ENCODE peak calls at places on chromosomes 4 and X, in four cellular contexts. One of them, this sample, is unnamed.

GRCh38 chr4:119244344-119244743 is 31.8 kb downstream of the USP53 start:
- DNase-seq in GM13976: no peak
- DNase-seq in astrocyte of the spinal cord: no peak
- DNase-seq in HT1080: no peak
- DNase-seq in this sample: no peak

GRCh38 chr4:90103991-90104390 is 23.2 kb upstream of the CCSER1 start:
- DNase-seq in HT1080: no peak
- DNase-seq in GM13976: no peak
- DNase-seq in astrocyte of the spinal cord: no peak
- DNase-seq in this sample: no peak

GRCh38 chrX:151488677-151489076 is 74.8 kb upstream of the PASD1 start:
- DNase-seq in HT1080: peak
- DNase-seq in astrocyte of the spinal cord: no peak
- DNase-seq in GM13976: peak
- DNase-seq in this sample: peak

GRCh38 chr4:37661643-37662221 is 24.4 kb downstream of the RELL1 start:
- DNase-seq in GM13976: no peak
- DNase-seq in HT1080: peak
- DNase-seq in astrocyte of the spinal cord: peak
- DNase-seq in this sample: peak

GRCh38 chrX:119004920-119005524 is 30.6 kb downstream of the LONRF3 start:
- DNase-seq in HT1080: peak
- DNase-seq in astrocyte of the spinal cord: peak
- DNase-seq in GM13976: peak
- DNase-seq in this sample: peak

GRCh38 chr4:99404595-99405287 is 30.4 kb downstream of the ADH7 start:
- DNase-seq in HT1080: peak
- DNase-seq in GM13976: peak
- DNase-seq in astrocyte of the spinal cord: peak
- DNase-seq in this sample: peak

GRCh38 chr4:132770776-132771175 is 378.3 kb upstream of the PCDH10 start:
- DNase-seq in astrocyte of the spinal cord: no peak
- DNase-seq in GM13976: no peak
- DNase-seq in HT1080: no peak
- DNase-seq in this sample: no peak

GRCh38 chrX:96843566-96843965 is 40.1 kb upstream of the RPA4 start:
- DNase-seq in GM13976: no peak
- DNase-seq in astrocyte of the spinal cord: no peak
- DNase-seq in HT1080: no peak
- DNase-seq in this sample: no peak

GRCh38 chr4:20612313-20612712 is 87.9 kb upstream of the PACRGL start:
- DNase-seq in HT1080: peak
- DNase-seq in astrocyte of the spinal cord: peak
- DNase-seq in GM13976: no peak
- DNase-seq in this sample: peak

GRCh38 chrX:124216396-124217124 is 115.9 kb upstream of the TEX13D start:
- DNase-seq in astrocyte of the spinal cord: no peak
- DNase-seq in HT1080: no peak
- DNase-seq in GM13976: no peak
- DNase-seq in this sample: no peak

GRCh38 chrX:20433376-20433775 is 166.7 kb upstream of the RPS6KA3 start:
- DNase-seq in GM13976: no peak
- DNase-seq in astrocyte of the spinal cord: no peak
- DNase-seq in HT1080: no peak
- DNase-seq in this sample: peak

GRCh38 chr4:56979674-56980073 is 978 bp downstream of the POLR2B start:
- DNase-seq in HT1080: peak
- DNase-seq in GM13976: no peak
- DNase-seq in astrocyte of the spinal cord: no peak
- DNase-seq in this sample: no peak

GRCh38 chrX:2504706-2505332 is 4.0 kb upstream of the DHRSX start:
- DNase-seq in GM13976: no peak
- DNase-seq in HT1080: no peak
- DNase-seq in astrocyte of the spinal cord: no peak
- DNase-seq in this sample: no peak

GRCh38 chr4:121070696-121071639 is 1.4 kb downstream of the NDNF start:
- DNase-seq in HT1080: peak
- DNase-seq in GM13976: peak
- DNase-seq in astrocyte of the spinal cord: no peak
- DNase-seq in this sample: no peak

GRCh38 chrX:21479695-21480280 is 105.6 kb downstream of the CNKSR2 start:
- DNase-seq in HT1080: peak
- DNase-seq in GM13976: peak
- DNase-seq in astrocyte of the spinal cord: peak
- DNase-seq in this sample: peak

GRCh38 chr4:172953896-172954568 is 214.6 kb upstream of the GALNT7 start:
- DNase-seq in HT1080: peak
- DNase-seq in GM13976: no peak
- DNase-seq in astrocyte of the spinal cord: no peak
- DNase-seq in this sample: peak

This sample was measured in A172.